ENCODE peak calls at places on chromosomes 4 and X, in eight cellular contexts. F is GM12865; N is activated naive CD4-positive, alpha-beta T cell treated with anti-CD3 and anti-CD28 coated beads for 36 hours; Y is AG08396; I is SK-N-DZ; R is EH; Q is activated CD8-positive, alpha-beta T cell treated with anti-CD3 and anti-CD28 coated beads, Interleukin-2, amount 10 ng/mL, durations not matched to agents 7 days and 5 days; H is neuronal stem cell. U is an unnamed sample.

GRCh38 chr4:80989921-80990544 is 40.5 kb upstream of the BMP3 start:
- DNase-seq in F (peak; percentile 72), N (peak; percentile 14), Y (peak; percentile 40), I (peak; percentile 38), R (peak; percentile 62), Q (peak; percentile 30), H (peak; percentile 51), U (peak; percentile 12)

GRCh38 chr4:23333556-23333945 is 556.3 kb downstream of the PPARGC1A start:
- DNase-seq in F (peak; percentile 1), N (peak; percentile 54), Y (no peak), I (no peak), R (no peak), Q (peak; percentile 24), H (no peak), U (no peak)

GRCh38 chr4:6535329-6535692 is 39.7 kb upstream of the MAN2B2 start:
- DNase-seq in F (no peak), N (no peak), Y (no peak), I (no peak), R (no peak), Q (no peak), H (no peak), U (no peak)

GRCh38 chrX:118698516-118699247 is 28.7 kb upstream of the IL13RA1 start:
- DNase-seq in F (no peak), N (no peak), Y (no peak), I (no peak), R (peak; percentile 70), Q (no peak), H (no peak), U (no peak)

GRCh38 chr4:8340721-8341680 is 71.4 kb downstream of the HTRA3 start:
- DNase-seq in F (no peak), N (no peak), Y (no peak), I (no peak), R (no peak), Q (no peak), H (no peak), U (no peak)

GRCh38 chr4:47704693-47705325 is 133.1 kb downstream of the CORIN start:
- DNase-seq in F (peak; percentile 41), N (peak; percentile 37), Y (peak; percentile 32), I (peak; percentile 76), R (peak; percentile 40), Q (peak; percentile 45), H (peak; percentile 42), U (no peak)

GRCh38 chr4:78379991-78380739 is 171.4 kb upstream of the ANXA3 start:
- DNase-seq in F (no peak), N (no peak), Y (no peak), I (no peak), R (peak; percentile 73), Q (no peak), H (no peak), U (no peak)

GRCh38 chr4:27463816-27464215 is 603.2 kb downstream of the STIM2 start:
- DNase-seq in F (no peak), N (no peak), Y (no peak), I (no peak), R (peak; percentile 81), Q (no peak), H (no peak), U (no peak)

GRCh38 chr4:659851-660250 is 14.2 kb downstream of the ATP5ME start:
- DNase-seq in F (no peak), N (no peak), Y (no peak), I (no peak), R (no peak), Q (no peak), H (no peak), U (no peak)

GRCh38 chr4:98522603-98523395 is 135.6 kb downstream of the TSPAN5 start:
- DNase-seq in F (no peak), N (peak; percentile 35), Y (peak; percentile 27), I (no peak), R (peak; percentile 95), Q (no peak), H (peak; percentile 42), U (no peak)

GRCh38 chr4:56858302-56858644 is 36.8 kb upstream of the SPINK2 start:
- DNase-seq in F (no peak), N (no peak), Y (no peak), I (no peak), R (no peak), Q (no peak), H (no peak), U (no peak)

GRCh38 chr4:22532896-22533295 is 17.0 kb upstream of the ADGRA3 start:
- DNase-seq in F (no peak), N (no peak), Y (no peak), I (no peak), R (no peak), Q (no peak), H (no peak), U (no peak)